ENCODE peak calls at places on chromosomes 11 and 22, in six cellular contexts. C is IMR-90, R is mesendoderm, H is neuronal stem cell, K is mesenchymal stem cell, F is H9. E is an unnamed sample.

GRCh38 chr11:2760196-2760871 is 60.5 kb upstream of the KCNQ1OT1 start:
- DNase-seq in C (no peak), R (no peak), H (no peak), K (no peak), F (peak), E (no peak)

GRCh38 chr11:70463478-70464255 is 65.3 kb downstream of the CTTN start:
- DNase-seq in C (no peak), R (no peak), H (no peak), K (no peak), F (peak), E (no peak)

GRCh38 chr11:43212279-43212678 is 99.5 kb upstream of the API5 start:
- DNase-seq in C (no peak), R (peak), H (no peak), K (no peak), F (peak), E (no peak)

GRCh38 chr22:38214248-38215056 is 12.7 kb downstream of the MAFF start:
- DNase-seq in C (peak), R (peak), H (peak), K (peak), F (peak), E (peak)

GRCh38 chr22:32628626-32629587 is 154.3 kb downstream of the FBXO7 start:
- DNase-seq in C (peak), R (no peak), H (no peak), K (peak), F (no peak), E (peak)

GRCh38 chr11:133441964-133442660 is 90.2 kb downstream of the OPCML start:
- DNase-seq in C (no peak), R (peak), H (no peak), K (no peak), F (no peak), E (no peak)

GRCh38 chr22:19117111-19117512 is 5.1 kb downstream of the DGCR2 start:
- DNase-seq in C (no peak), R (no peak), H (no peak), K (no peak), F (no peak), E (no peak)

GRCh38 chr11:57368106-57368826 is 12.7 kb downstream of the PRG3 start:
- DNase-seq in C (no peak), R (no peak), H (no peak), K (no peak), F (no peak), E (no peak)

GRCh38 chr11:130636672-130637463 is 188.4 kb downstream of the ADAMTS15 start:
- DNase-seq in C (peak), R (peak), H (no peak), K (peak), F (no peak), E (peak)

GRCh38 chr22:19271856-19272535 is 19.5 kb downstream of the CLTCL1 start:
- DNase-seq in C (peak), R (no peak), H (no peak), K (peak), F (no peak), E (no peak)

GRCh38 chr11:16840951-16841350 is 102.5 kb downstream of the C11orf58 start:
- DNase-seq in C (no peak), R (no peak), H (no peak), K (no peak), F (no peak), E (no peak)

GRCh38 chr11:46285594-46286033 is 8.2 kb downstream of the CREB3L1 start:
- DNase-seq in C (peak), R (no peak), H (no peak), K (peak), F (no peak), E (no peak)
- H3K4ac ChIP-seq in C (peak), R (no peak), H (no peak), K (no peak), F (no peak), E (no peak)

GRCh38 chr22:44361391-44362126 is 48.8 kb upstream of the SHISAL1 start:
- DNase-seq in C (no peak), R (no peak), H (no peak), K (no peak), F (no peak), E (no peak)
- H3K4ac ChIP-seq in C (peak), R (no peak), H (no peak), K (no peak), F (no peak), E (no peak)

DNA sequence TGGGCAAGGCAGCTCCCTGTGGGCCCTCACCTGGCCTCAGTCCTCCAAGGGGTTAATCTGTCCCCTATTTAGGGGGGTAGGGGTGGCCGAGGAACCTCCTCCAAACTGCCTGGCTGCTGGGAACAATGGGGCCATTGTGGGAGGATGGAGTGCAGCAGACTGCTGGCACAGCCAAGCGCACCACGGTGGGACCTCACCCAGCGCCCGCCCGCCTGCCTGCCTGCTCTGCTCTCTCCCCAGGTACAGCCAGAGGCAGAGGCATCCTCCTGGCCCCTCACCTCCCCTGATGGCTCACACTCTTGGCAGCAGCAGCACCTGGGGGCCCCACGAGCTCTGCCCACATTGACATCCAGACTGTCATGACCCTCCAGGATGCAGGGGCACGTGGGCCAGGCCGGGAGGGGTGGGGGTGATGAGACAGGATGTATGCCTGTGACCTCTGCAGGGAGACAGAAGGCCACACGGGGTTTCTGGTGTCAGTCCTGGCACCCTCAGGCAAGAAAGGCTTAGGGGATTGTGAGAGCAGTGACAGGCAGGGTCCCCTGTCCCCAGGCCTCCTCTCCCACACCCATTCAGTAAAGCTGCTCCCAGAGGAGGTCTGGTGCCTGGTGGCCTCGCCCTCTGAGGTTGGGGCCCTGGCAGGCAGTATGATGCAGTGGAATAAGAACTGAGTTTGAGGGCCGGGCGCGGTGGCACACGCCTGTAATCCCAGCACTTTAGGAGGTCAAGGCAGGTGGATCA is 11.4 kb downstream of the BCL9L start:
- DNase-seq in C (no peak), R (peak), H (no peak), K (no peak), F (peak), E (no peak)
- H3K4ac ChIP-seq in C (peak), R (no peak), H (peak), K (peak), F (no peak), E (peak)

DNA sequence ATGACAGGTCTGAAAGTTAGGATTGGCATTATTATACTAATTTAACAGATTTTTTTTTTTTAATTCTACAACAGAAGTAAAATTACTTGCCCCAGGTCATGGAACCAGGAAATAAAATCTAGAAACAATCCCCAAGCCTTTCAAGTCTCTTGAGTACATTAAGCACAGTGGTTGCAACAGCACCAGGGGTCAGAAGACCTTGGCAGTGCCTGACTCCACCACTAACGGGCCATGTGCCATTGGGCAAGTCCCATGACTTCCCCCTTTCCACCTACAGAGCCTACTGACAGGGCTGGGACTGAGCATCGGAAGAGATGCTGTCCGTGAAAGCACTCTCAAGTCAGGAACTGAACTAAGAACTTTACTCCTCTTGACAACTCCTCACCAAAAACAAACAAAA is 98.6 kb upstream of the AKIP1 start:
- DNase-seq in C (no peak), R (peak), H (no peak), K (peak), F (no peak), E (no peak)
- H3K4ac ChIP-seq in C (peak), R (peak), H (no peak), K (no peak), F (no peak), E (no peak)

DNA sequence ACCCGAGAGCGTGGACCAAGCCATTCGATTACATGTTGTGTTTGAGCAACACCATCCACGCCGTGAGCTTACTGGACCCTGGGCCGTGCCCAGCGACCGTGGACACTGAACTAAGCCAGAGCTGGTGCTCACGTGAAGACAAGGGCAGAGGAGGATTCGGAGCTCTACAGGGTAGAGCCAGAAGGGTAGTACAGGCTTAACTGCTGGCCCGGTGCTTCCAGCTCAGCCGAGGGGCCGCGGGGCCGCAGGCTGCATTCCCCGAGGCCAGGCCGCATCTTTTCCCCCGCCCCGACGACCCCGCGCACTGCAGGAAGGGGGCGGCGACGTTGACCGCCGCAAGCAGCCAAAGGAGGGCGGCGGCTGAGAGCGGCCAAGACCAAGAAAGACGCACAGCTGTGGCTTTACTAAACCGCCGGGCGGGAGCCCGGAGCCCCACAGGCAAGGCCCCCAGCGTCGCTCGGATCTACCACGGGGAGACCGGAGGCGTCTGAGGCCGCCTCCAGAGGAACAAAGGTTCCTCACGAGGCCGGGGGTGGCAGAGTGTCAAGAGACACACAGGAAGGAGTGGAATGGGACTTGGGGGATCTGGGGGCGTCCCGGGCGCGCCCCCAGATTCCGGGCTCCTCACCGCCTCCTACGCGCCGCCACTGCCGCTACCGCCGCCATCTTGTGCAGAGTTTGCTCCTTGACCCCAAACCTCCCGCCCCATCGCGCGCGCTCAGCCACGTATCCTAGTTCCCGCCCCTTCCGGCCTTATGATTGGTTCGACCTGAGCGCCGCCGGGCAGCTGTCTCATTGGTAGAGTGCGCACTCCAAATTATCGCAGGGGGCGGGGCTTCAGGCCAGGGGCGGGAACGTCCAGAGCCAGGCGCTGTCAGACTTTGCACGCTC is at the start of gene GANAB:
- DNase-seq in C (peak), R (peak), H (peak), K (peak), F (peak), E (peak)
- H3K4ac ChIP-seq in C (peak), R (peak), H (peak), K (peak), F (no peak), E (peak)

DNA sequence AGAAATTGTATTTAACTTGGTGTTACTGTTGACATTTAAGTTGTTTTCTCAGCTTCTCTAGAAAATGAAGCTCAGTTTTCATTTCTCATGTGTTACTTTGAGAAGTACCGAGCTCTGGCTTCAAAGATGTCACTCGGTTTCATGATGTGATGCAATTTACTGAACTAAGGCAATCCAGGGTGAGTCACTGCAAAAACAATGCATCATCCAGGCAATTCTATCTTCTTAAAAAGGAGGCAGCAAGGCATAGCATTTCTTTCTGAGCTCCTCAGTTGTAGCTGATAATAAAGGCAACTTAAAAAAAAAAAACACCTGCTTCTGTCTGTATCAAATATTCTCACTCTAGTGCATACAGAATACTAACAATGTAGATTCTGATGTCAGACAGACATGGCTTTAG is 91.1 kb upstream of the KCNA4 start:
- DNase-seq in C (peak), R (peak), H (no peak), K (no peak), F (no peak), E (peak)
- H3K4ac ChIP-seq in C (no peak), R (no peak), H (no peak), K (no peak), F (no peak), E (no peak)

GRCh38 chr22:17368727-17369552 is at the start of gene CECR2:
- DNase-seq in C (no peak), R (peak), H (peak), K (peak), F (peak), E (no peak)
- H3K4ac ChIP-seq in C (no peak), R (peak), H (peak), K (no peak), F (no peak), E (peak)

DNA sequence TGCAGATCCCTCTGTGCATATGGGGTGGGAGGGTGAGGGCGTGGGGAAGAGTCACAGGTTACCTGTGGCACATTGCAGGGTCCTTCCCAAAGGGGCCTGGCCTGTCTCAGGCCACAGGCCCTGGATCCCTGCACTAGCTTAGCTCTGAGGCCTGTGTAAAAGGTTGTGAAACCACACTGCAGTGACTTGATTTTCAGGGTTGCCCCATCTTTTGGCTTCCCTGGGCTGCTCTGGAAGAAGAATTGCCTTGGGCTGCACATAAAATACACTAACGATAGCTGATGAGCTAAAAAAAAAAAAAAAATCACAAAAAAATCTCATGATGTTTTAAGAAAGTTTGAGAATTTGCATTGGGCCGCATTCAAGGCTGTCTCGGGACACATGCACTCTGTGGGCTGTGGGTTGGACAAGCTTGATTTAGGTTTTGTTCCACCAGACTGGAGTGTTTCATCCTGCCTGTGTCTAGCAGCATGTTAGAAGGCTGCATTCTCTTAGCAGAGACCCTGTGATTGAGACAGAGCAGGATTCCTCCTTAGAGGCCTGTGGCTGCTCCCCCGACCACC is 35.9 kb upstream of the TREH start:
- DNase-seq in C (no peak), R (peak), H (no peak), K (peak), F (no peak), E (no peak)
- H3K4ac ChIP-seq in C (no peak), R (peak), H (no peak), K (no peak), F (no peak), E (no peak)

DNA sequence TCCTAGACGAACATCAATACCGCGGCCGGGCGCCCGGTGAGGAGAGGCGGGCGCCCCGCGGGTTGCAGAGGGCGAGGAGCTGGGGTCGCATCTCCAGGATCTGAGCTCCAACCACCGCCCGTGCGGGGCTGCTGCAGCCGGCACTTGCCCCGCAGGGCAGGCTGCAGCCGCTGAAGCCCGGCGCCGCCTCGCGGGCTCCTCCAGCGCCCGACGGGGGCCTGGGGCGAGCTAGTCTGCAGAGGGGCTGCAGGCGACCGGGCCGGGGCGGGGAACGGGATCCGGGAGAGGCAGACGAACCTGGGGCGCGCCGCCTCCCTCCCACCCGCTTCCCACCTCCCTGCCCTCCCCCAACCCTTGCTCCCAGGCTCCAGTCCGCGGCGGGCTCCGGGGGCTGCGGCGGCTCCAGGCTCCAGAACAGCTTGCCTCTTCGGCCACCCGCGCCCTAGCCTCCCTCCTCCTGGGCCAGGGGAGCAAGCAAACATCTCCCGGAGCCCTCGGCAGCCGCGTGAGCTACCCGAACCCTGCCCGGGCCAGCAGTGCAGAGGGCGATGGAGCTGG is 858 bp downstream of the TENM4 start:
- DNase-seq in C (no peak), R (peak), H (peak), K (no peak), F (peak), E (no peak)
- H3K4ac ChIP-seq in C (peak), R (peak), H (no peak), K (no peak), F (no peak), E (no peak)

DNA sequence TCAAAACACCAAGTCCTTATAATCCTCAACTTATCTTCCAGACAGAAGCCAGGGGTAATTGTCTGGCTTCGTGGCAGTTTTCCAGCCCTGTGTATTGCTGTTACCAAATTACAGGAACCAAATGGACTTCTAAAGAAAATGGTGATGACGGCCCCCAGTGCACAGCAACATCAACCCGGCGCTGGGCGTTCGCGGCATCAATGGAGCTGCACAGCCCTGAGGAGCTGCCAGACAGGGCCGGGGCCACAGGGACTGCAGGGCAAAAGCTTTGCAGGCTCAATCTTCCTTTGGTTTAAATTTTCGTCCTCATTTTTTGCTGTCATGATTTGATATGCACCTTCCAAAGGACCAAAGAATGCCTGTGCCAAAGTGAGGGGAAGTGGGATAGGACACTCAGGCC is 292.5 kb downstream of the BRD1 start:
- DNase-seq in C (no peak), R (no peak), H (no peak), K (no peak), F (peak), E (no peak)
- H3K4ac ChIP-seq in C (no peak), R (no peak), H (no peak), K (no peak), F (peak), E (no peak)

E was measured in trophoblast cell.